ENCODE peak calls at places on chromosomes 5 and 9, in ten cellular contexts. C is prostate gland, A is A549, Z is cardiac muscle cell, S is RWPE1, U is B cell, J is mammary epithelial cell, B is SK-N-SH, D is heart left ventricle, H is upper lobe of right lung. T is an unnamed sample.

GRCh38 chr5:64632251-64632650 is 58.1 kb upstream of the SHISAL2B start:
- DNase-seq in S (no peak), C (no peak), B (no peak), H (no peak), U (no peak), Z (no peak), J (no peak), D (no peak), A (no peak), T (no peak)

GRCh38 chr5:73120222-73121108 is at the start of gene TMEM171:
- DNase-seq in H (peak), J (peak), U (no peak), B (peak), S (peak), Z (peak), C (no peak), A (peak), D (no peak), T (no peak)

GRCh38 chr9:91034976-91035824 is 233.6 kb downstream of the SYK start:
- DNase-seq in H (no peak), C (no peak), S (no peak), Z (no peak), B (no peak), J (no peak), A (no peak), U (no peak), D (no peak), T (no peak)

GRCh38 chr9:70054546-70054945 is 10.9 kb downstream of the MAMDC2 start:
- DNase-seq in S (no peak), D (no peak), C (no peak), B (no peak), H (no peak), Z (no peak), J (no peak), A (no peak), U (no peak), T (no peak)

GRCh38 chr9:101018391-101018990 is 10.0 kb upstream of the PLPPR1 start:
- DNase-seq in D (no peak), Z (no peak), H (no peak), J (no peak), B (no peak), C (no peak), S (no peak), U (no peak), A (no peak), T (no peak)

GRCh38 chr5:135116146-135116545 is 82.1 kb upstream of the PITX1 start:
- DNase-seq in Z (no peak), D (peak), U (no peak), J (peak), S (no peak), H (peak), B (no peak), A (no peak), C (peak), T (no peak)

GRCh38 chr5:32880781-32881180 is 169.7 kb downstream of the NPR3 start:
- DNase-seq in Z (no peak), B (no peak), D (no peak), U (no peak), C (no peak), S (no peak), A (no peak), H (no peak), J (no peak), T (no peak)

GRCh38 chr9:74277532-74277931 is 219.6 kb upstream of the RORB start:
- DNase-seq in B (no peak), S (no peak), Z (no peak), U (no peak), C (no peak), J (no peak), A (no peak), H (no peak), D (no peak), T (no peak)

GRCh38 chr9:130898552-130898852 is 1.9 kb upstream of the QRFP start:
- DNase-seq in J (no peak), U (no peak), C (no peak), Z (no peak), D (no peak), S (no peak), H (no peak), A (no peak), B (no peak), T (no peak)

DNA sequence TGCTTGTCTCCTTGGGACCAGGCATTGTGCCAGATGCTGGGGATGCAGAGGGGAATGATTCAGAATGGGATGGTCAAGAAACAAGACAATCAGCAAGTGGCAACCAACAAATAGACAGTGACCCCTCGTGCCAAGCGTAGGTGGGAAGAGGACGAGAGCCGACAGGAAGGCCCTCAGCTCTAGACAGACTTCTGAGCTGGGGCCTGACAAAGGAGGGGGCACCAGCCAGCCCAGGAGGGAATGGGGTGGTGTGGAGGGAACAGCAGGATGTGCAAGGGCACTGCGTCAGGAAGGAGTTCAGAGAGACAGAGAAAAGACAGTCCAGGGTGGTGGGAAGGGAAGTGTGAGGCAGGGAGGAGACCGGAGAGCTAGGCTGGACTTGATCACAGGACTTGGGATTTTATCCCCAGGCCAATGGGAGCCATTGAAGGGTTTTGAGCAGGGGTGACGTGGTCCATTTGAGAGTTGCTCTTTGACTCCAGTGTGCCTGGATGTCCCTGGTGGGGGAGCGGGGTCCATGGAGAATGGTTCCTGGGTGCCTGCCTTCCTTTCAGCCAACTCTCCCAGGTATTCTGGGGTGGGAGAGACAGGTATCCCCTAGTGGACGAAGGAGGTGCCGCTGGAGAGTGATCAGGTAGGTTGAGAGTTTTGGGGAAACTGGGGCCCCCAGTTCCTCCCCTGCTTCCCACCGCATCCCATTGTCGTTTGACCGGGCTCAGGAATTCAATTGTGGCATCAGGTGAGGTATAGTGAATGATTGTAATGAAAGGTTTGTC is 79.3 kb upstream of the ZNF618 start:
- DNase-seq in D (no peak), C (no peak), J (no peak), U (no peak), Z (no peak), S (no peak), B (no peak), A (no peak), H (no peak), T (no peak)
- TF ChIP-seq CTCF in D (no peak), C (no peak), J (no peak), U (no peak), Z (no peak), S (no peak), B (no peak), A (no peak), H (no peak), T (no peak)

GRCh38 chr5:81513982-81514381 is 120.0 kb upstream of the ACOT12 start:
- DNase-seq in B (no peak), D (no peak), U (peak), H (no peak), J (no peak), A (peak), C (no peak), S (peak), Z (peak), T (no peak)
- TF ChIP-seq CTCF in B (peak), D (peak), U (peak), H (no peak), J (peak), A (peak), C (no peak), S (peak), Z (peak), T (no peak)

GRCh38 chr9:26744362-26744965 is 148.1 kb downstream of the CAAP1 start:
- DNase-seq in U (peak), J (peak), H (no peak), A (peak), C (no peak), B (no peak), S (no peak), Z (peak), D (no peak), T (no peak)
- TF ChIP-seq CTCF in U (peak), J (peak), H (peak), A (peak), C (peak), B (peak), S (peak), Z (peak), D (peak), T (peak)

GRCh38 chr5:142600611-142601360 is 85.1 kb downstream of the FGF1 start:
- DNase-seq in A (peak), Z (peak), S (no peak), H (no peak), U (no peak), B (no peak), C (peak), J (no peak), D (peak), T (no peak)
- TF ChIP-seq CTCF in A (no peak), Z (no peak), S (no peak), H (no peak), U (no peak), B (no peak), C (no peak), J (no peak), D (no peak), T (no peak)

GRCh38 chr5:161544350-161544765 is 2.2 kb downstream of the GABRB2 start:
- DNase-seq in S (peak), B (peak), D (no peak), C (no peak), J (peak), A (peak), Z (peak), H (no peak), U (peak), T (no peak)
- TF ChIP-seq CTCF in S (peak), B (peak), D (peak), C (no peak), J (peak), A (peak), Z (peak), H (peak), U (peak), T (peak)

T was measured in AG04449.